ENCODE peak calls at places on chromosomes 12 and 14, in seven cellular contexts. V, J, C, I, H, R and A are unnamed samples.

GRCh38 chr12:40203060-40203430 is 21.8 kb upstream of the LRRK2 start:
- DNase-seq in V (no peak), J (no peak), C (no peak), I (no peak), H (no peak), R (no peak), A (no peak)

GRCh38 chr12:33710548-33710947 is 270.9 kb upstream of the SYT10 start:
- DNase-seq in V (no peak), J (no peak), C (no peak), I (no peak), H (no peak), R (no peak), A (no peak)

GRCh38 chr12:51392556-51393237 is 1.5 kb upstream of the GALNT6 start:
- DNase-seq in V (peak), J (no peak), C (no peak), I (no peak), H (no peak), R (peak), A (no peak)

GRCh38 chr12:124379938-124380754 is 85.3 kb downstream of the RFLNA start:
- DNase-seq in V (no peak), J (no peak), C (no peak), I (no peak), H (no peak), R (no peak), A (no peak)

GRCh38 chr12:69024413-69024812 is 91.4 kb upstream of the CPM start:
- DNase-seq in V (no peak), J (no peak), C (no peak), I (no peak), H (no peak), R (no peak), A (no peak)

GRCh38 chr12:29148065-29148957 is 767 bp upstream of the FAR2 start:
- DNase-seq in V (peak), J (peak), C (no peak), I (no peak), H (peak), R (peak), A (peak)

GRCh38 chr12:14989790-14990189 is 16.9 kb downstream of the PDE6H start:
- DNase-seq in V (no peak), J (no peak), C (no peak), I (no peak), H (no peak), R (no peak), A (no peak)

GRCh38 chr12:122275459-122275858 is 9.2 kb upstream of the VPS33A start:
- DNase-seq in V (no peak), J (no peak), C (no peak), I (no peak), H (no peak), R (no peak), A (no peak)

GRCh38 chr12:25236190-25236589 is 14.5 kb downstream of the KRAS start:
- DNase-seq in V (no peak), J (no peak), C (no peak), I (no peak), H (no peak), R (no peak), A (no peak)

GRCh38 chr12:52362118-52362726 is 5.1 kb downstream of the KRT85 start:
- DNase-seq in V (peak), J (no peak), C (no peak), I (no peak), H (peak), R (no peak), A (no peak)

GRCh38 chr12:34406228-34406995 is 384.1 kb downstream of the ALG10 start:
- DNase-seq in V (no peak), J (peak), C (no peak), I (no peak), H (peak), R (no peak), A (no peak)

GRCh38 chr12:125890983-125891382 is 825.7 kb downstream of the AACS start:
- DNase-seq in V (no peak), J (no peak), C (no peak), I (no peak), H (no peak), R (no peak), A (no peak)

GRCh38 chr14:105181542-105182295 is 607 bp upstream of the NUDT14 start:
- DNase-seq in V (no peak), J (no peak), C (no peak), I (no peak), H (no peak), R (no peak), A (no peak)

GRCh38 chr14:105178868-105179140 is 2.3 kb downstream of the NUDT14 start:
- DNase-seq in V (no peak), J (no peak), C (no peak), I (no peak), H (no peak), R (no peak), A (no peak)

GRCh38 chr14:105179191-105179590 is 1.9 kb downstream of the NUDT14 start:
- DNase-seq in V (no peak), J (no peak), C (no peak), I (no peak), H (no peak), R (no peak), A (no peak)

GRCh38 chr14:105182296-105183020 is 1.3 kb upstream of the NUDT14 start:
- DNase-seq in V (no peak), J (no peak), C (no peak), I (no peak), H (no peak), R (no peak), A (no peak)

GRCh38 chr14:105180598-105181528 is at the start of gene NUDT14:
- DNase-seq in V (peak), J (peak), C (no peak), I (no peak), H (peak), R (peak), A (peak)
- TF ChIP-seq POLR2AphosphoS5 in V (no peak), J (no peak), C (no peak), I (no peak), H (no peak), R (no peak), A (no peak)

GRCh38 chr12:64411427-64411826 is 7.2 kb downstream of the XPOT start:
- DNase-seq in V (no peak), J (no peak), C (no peak), I (no peak), H (no peak), R (no peak), A (no peak)
- TF ChIP-seq TAF1 in V (no peak), J (no peak), C (no peak), I (no peak), H (no peak), R (no peak), A (no peak)

GRCh38 chr14:91127924-91128323 is 14.1 kb downstream of the DGLUCY start:
- DNase-seq in V (no peak), J (no peak), C (no peak), I (no peak), H (no peak), R (no peak), A (no peak)
- TF ChIP-seq POLR2AphosphoS5 in V (no peak), J (no peak), C (no peak), I (no peak), H (no peak), R (no peak), A (no peak)

DNA sequence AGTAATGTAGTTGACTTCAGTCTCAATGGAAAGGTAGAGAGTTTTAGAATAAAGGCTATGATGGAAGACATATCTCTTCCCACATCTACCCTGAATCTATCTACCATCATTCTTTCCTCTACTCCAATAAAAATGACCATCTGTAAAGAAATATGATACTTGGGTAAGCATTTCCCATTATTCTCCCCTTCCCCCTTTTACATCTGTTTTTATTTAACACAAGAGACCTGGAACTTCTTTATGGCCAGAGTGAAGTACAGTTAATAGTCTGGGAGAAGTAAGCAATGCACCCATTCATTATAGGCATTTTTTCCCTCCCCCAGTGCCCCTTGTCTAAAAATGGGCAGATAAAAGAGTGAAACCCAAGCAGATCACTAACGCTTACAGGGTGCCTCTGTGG is 6.5 kb downstream of the TPH2 start:
- DNase-seq in V (no peak), J (no peak), C (no peak), I (no peak), H (no peak), R (no peak), A (no peak)
- TF ChIP-seq TAF1 in V (no peak), J (no peak), C (no peak), I (no peak), H (no peak), R (no peak), A (no peak)

GRCh38 chr14:74552623-74553022 is 59.1 kb downstream of the ISCA2 start:
- DNase-seq in V (no peak), J (peak), C (no peak), I (no peak), H (no peak), R (no peak), A (no peak)
- TF ChIP-seq POLR2AphosphoS5 in V (no peak), J (no peak), C (no peak), I (no peak), H (no peak), R (no peak), A (no peak)

GRCh38 chr12:5050542-5050941 is 6.9 kb downstream of the KCNA5 start:
- DNase-seq in V (no peak), J (no peak), C (no peak), I (no peak), H (no peak), R (no peak), A (no peak)
- TF ChIP-seq TAF1 in V (no peak), J (no peak), C (no peak), I (no peak), H (no peak), R (no peak), A (no peak)

DNA sequence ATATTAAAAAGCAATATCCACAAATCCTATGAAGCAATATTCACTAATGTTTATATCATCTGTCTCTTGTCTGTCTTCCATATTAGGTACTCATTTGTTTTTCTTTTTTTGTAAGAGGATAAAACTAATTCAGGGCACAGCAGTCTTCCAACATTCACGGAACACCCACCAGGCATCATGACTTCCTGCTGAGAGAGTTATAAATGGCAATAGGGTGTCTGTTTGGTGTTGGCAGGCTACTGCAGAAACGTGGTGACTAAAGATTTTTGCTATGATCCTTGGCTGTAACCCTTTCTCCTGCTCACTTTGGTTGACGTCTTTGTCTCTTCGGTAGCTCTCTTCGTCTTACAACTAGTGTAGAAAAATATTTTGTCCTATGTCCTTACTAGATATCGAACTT is 860.6 kb upstream of the MGAT4C start:
- DNase-seq in V (no peak), J (no peak), C (no peak), I (no peak), H (no peak), R (no peak), A (no peak)
- TF ChIP-seq POLR2AphosphoS5 in V (no peak), J (no peak), C (no peak), I (no peak), H (no peak), R (no peak), A (no peak)

DNA sequence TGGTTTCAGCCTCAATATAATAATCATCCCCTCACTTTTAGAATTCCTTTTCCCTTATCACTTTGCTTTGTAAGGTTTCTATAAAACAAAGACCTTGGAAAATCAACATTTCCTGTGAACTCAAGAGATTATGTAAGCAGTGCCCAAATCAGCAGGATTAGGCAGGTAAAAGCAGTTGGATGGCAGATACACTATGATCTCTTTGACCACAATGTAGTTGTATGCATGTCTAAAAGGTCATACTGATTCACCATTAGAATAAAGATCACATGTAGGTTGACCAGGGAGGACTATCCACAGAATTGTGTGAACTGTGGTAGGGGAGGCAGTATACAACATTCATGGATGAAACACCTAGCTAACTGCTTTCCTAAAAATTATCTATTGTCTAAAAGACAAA is 57.5 kb downstream of the DENND5B start:
- DNase-seq in V (no peak), J (no peak), C (no peak), I (peak), H (no peak), R (no peak), A (no peak)
- TF ChIP-seq TAF1 in V (no peak), J (no peak), C (no peak), I (no peak), H (no peak), R (no peak), A (no peak)

GRCh38 chr12:27221625-27222387 is 22.3 kb upstream of the STK38L start:
- DNase-seq in V (no peak), J (no peak), C (peak), I (no peak), H (no peak), R (no peak), A (no peak)
- TF ChIP-seq POLR2AphosphoS5 in V (no peak), J (no peak), C (peak), I (no peak), H (no peak), R (no peak), A (no peak)